ENCODE peak calls at places on chromosomes 1 and 21, in ten cellular contexts. S is kidney tubule cell; Z is stimulated activated CD4-positive, alpha-beta T cell treated with anti-CD3 and anti-CD28 coated beads, Interleukin-2, amount 100 ng/mL, for 48 hours; O is Caco-2; T is activated CD8-positive, alpha-beta memory T cell treated with anti-CD3 and anti-CD28 coated beads, Interleukin-2, amount 50 U/mL, for 4 hours; X is lower lobe of right lung; H is amniotic stem cell; G is osteoblast; K is activated naive CD4-positive, alpha-beta T cell treated with Interleukin-2 at 50 U/mL for 16 hours; R is NCI-H82. D is an unnamed sample.

GRCh38 chr1:156608036-156608674 is 6.9 kb upstream of the GPATCH4 start:
- DNase-seq in X (no peak), H (peak), O (peak), Z (peak), G (peak), R (peak), S (peak), T (peak), K (peak), D (peak)

GRCh38 chr1:198950036-198950435 is 311.2 kb downstream of the PTPRC start:
- DNase-seq in G (no peak), S (no peak), O (no peak), X (no peak), T (no peak), K (no peak), H (no peak), R (no peak), Z (no peak), D (no peak)

GRCh38 chr1:6517435-6517851 is 26.0 kb upstream of the PLEKHG5 start:
- DNase-seq in T (no peak), H (no peak), G (peak), R (peak), S (peak), Z (no peak), K (no peak), O (no peak), X (peak), D (no peak)

GRCh38 chr21:28771790-28772501 is 220.7 kb downstream of the LTN1 start:
- DNase-seq in R (no peak), G (no peak), S (peak), O (no peak), K (no peak), X (no peak), Z (no peak), H (peak), T (no peak), D (no peak)

GRCh38 chr1:56484695-56485094 is 94.7 kb downstream of the PLPP3 start:
- DNase-seq in O (no peak), G (no peak), H (no peak), X (no peak), Z (no peak), S (no peak), R (no peak), K (no peak), T (no peak), D (no peak)

GRCh38 chr1:241703001-241703400 is 50.9 kb downstream of the WDR64 start:
- DNase-seq in T (no peak), S (peak), H (no peak), R (no peak), K (no peak), X (no peak), G (peak), O (no peak), Z (no peak), D (no peak)

GRCh38 chr21:37339527-37339889 is 27.1 kb upstream of the DYRK1A start:
- DNase-seq in O (no peak), Z (no peak), G (no peak), R (no peak), H (no peak), S (no peak), X (no peak), T (no peak), K (no peak), D (no peak)

GRCh38 chr1:182229907-182230522 is 161.6 kb downstream of the GLUL start:
- DNase-seq in T (no peak), G (no peak), Z (no peak), R (peak), H (peak), S (no peak), O (no peak), X (no peak), K (no peak), D (no peak)

GRCh38 chr1:17539526-17540254 is at the start of gene ARHGEF10L:
- DNase-seq in O (no peak), Z (no peak), S (peak), R (peak), G (peak), K (no peak), H (no peak), X (no peak), T (no peak), D (no peak)

GRCh38 chr21:26842976-26843911 is 2.0 kb downstream of the ADAMTS1 start:
- DNase-seq in R (peak), O (no peak), H (peak), Z (no peak), X (peak), S (peak), T (no peak), K (no peak), G (peak), D (peak)

GRCh38 chr1:224114787-224115175 is 870 bp downstream of the FBXO28 start:
- DNase-seq in H (no peak), X (no peak), R (no peak), T (no peak), G (peak), O (no peak), S (peak), K (no peak), Z (no peak), D (no peak)

GRCh38 chr1:19014765-19015164 is 58.3 kb upstream of the IFFO2 start:
- DNase-seq in S (no peak), H (no peak), G (no peak), Z (no peak), T (no peak), R (no peak), O (no peak), X (no peak), K (no peak), D (no peak)

GRCh38 chr1:36594041-36594440 is 111.3 kb upstream of the CSF3R start:
- DNase-seq in K (no peak), O (no peak), Z (no peak), G (no peak), S (no peak), H (no peak), T (no peak), R (no peak), X (no peak), D (no peak)

GRCh38 chr1:25914074-25914995 is 8.1 kb upstream of the STMN1 start:
- DNase-seq in H (no peak), G (no peak), Z (no peak), T (no peak), K (no peak), S (no peak), O (no peak), X (no peak), R (no peak), D (no peak)

GRCh38 chr1:79662596-79662995 is 656.1 kb upstream of the ADGRL4 start:
- DNase-seq in T (no peak), G (no peak), R (no peak), H (no peak), X (no peak), K (no peak), S (no peak), Z (no peak), O (no peak), D (no peak)

GRCh38 chr1:247146671-247147070 is 25.1 kb downstream of the ZNF124 start:
- DNase-seq in S (no peak), T (no peak), K (no peak), H (no peak), Z (no peak), X (no peak), O (no peak), R (peak), G (no peak), D (no peak)

GRCh38 chr1:2801535-2802291 is at the start of gene TTC34:
- DNase-seq in G (peak), O (no peak), S (peak), X (peak), R (peak), K (peak), T (peak), H (no peak), Z (peak), D (peak)

GRCh38 chr1:161089938-161090337 is 580 bp upstream of the NECTIN4 start:
- DNase-seq in K (no peak), H (no peak), O (no peak), S (no peak), X (no peak), R (no peak), G (peak), Z (no peak), T (no peak), D (no peak)

GRCh38 chr1:23593042-23593521 is 33.8 kb upstream of the ID3 start:
- DNase-seq in R (no peak), K (no peak), H (no peak), X (no peak), Z (no peak), G (no peak), S (no peak), T (no peak), O (no peak), D (no peak)

GRCh38 chr1:219088778-219089557 is 84.7 kb upstream of the LYPLAL1 start:
- DNase-seq in S (peak), T (no peak), K (no peak), H (peak), R (no peak), O (no peak), Z (no peak), X (peak), G (peak), D (peak)

GRCh38 chr1:154198756-154199562 is 7.1 kb upstream of the TPM3 start:
- DNase-seq in R (peak), T (peak), Z (peak), O (peak), X (no peak), G (peak), H (peak), S (peak), K (no peak), D (no peak)

GRCh38 chr21:14453339-14453738 is 70.4 kb upstream of the HSPA13 start:
- DNase-seq in G (no peak), Z (no peak), H (no peak), T (no peak), X (no peak), R (no peak), O (no peak), S (no peak), K (peak), D (no peak)

GRCh38 chr1:8197493-8198282 is 120.2 kb upstream of the SLC45A1 start:
- DNase-seq in S (peak), T (no peak), O (peak), G (peak), X (peak), K (peak), R (no peak), H (peak), Z (no peak), D (no peak)

GRCh38 chr1:152013664-152014237 is 20.1 kb upstream of the S100A10 start:
- DNase-seq in Z (no peak), X (peak), G (no peak), K (peak), O (peak), R (peak), H (no peak), T (no peak), S (peak), D (no peak)

GRCh38 chr1:69485616-69486015 is 82.1 kb upstream of the LRRC7 start:
- DNase-seq in R (no peak), T (no peak), S (peak), Z (no peak), G (no peak), X (no peak), O (no peak), H (no peak), K (no peak), D (no peak)

GRCh38 chr1:54069792-54070548 is 16.6 kb downstream of the TCEANC2 start:
- DNase-seq in S (peak), X (no peak), K (no peak), H (no peak), Z (no peak), T (no peak), O (no peak), G (peak), R (peak), D (no peak)

GRCh38 chr1:33390550-33390949 is 40.3 kb downstream of the PHC2 start:
- DNase-seq in S (no peak), Z (no peak), H (no peak), X (no peak), O (no peak), T (no peak), K (no peak), G (no peak), R (no peak), D (no peak)

GRCh38 chr1:117318456-117318855 is 48.8 kb upstream of the MAN1A2 start:
- DNase-seq in X (no peak), H (no peak), T (no peak), Z (no peak), G (no peak), O (no peak), S (no peak), R (peak), K (no peak), D (no peak)

GRCh38 chr1:118136511-118136937 is 48.5 kb downstream of the SPAG17 start:
- DNase-seq in H (no peak), S (peak), O (no peak), G (peak), X (peak), K (peak), R (no peak), Z (peak), T (no peak), D (no peak)

GRCh38 chr1:166351676-166352075 is 184.9 kb upstream of the FAM78B start:
- DNase-seq in S (no peak), Z (no peak), G (no peak), X (no peak), T (no peak), K (no peak), O (no peak), H (no peak), R (no peak), D (no peak)

GRCh38 chr1:147541672-147542548 is 609 bp downstream of the BCL9 start:
- DNase-seq in G (no peak), H (no peak), R (peak), Z (no peak), K (peak), O (no peak), T (peak), S (peak), X (peak), D (peak)

GRCh38 chr1:109112056-109112651 is 1.8 kb upstream of the ELAPOR1 start:
- DNase-seq in R (peak), S (peak), T (no peak), O (no peak), X (no peak), H (no peak), K (no peak), G (peak), Z (no peak), D (no peak)

GRCh38 chr1:95622609-95623008 is 388.6 kb downstream of the RWDD3 start:
- DNase-seq in X (no peak), R (no peak), H (no peak), S (no peak), K (no peak), T (no peak), O (no peak), Z (no peak), G (no peak), D (no peak)

GRCh38 chr1:84339503-84339902 is 38.0 kb downstream of the SAMD13 start:
- DNase-seq in O (no peak), H (no peak), G (peak), T (no peak), X (no peak), Z (no peak), R (no peak), S (peak), K (no peak), D (no peak)

GRCh38 chr1:41745022-41745421 is 173.7 kb downstream of the HIVEP3 start:
- DNase-seq in K (no peak), X (no peak), G (no peak), R (no peak), T (no peak), H (no peak), S (no peak), Z (no peak), O (no peak), D (no peak)

D was measured in HuH-7.